ENCODE peak calls at places on chromosome 11, in four cellular contexts. F, J, E and I are unnamed samples.

GRCh38 chr11:68461284-68461861 is 821 bp downstream of the PPP6R3 start:
- DNase-seq in F (no peak), J (no peak), E (no peak), I (peak)

GRCh38 chr11:57643802-57644201 is 5.9 kb downstream of the YPEL4 start:
- DNase-seq in J (no peak), E (peak), F (no peak), I (no peak)

GRCh38 chr11:12232819-12233601 is 122.6 kb downstream of the MICAL2 start:
- DNase-seq in J (no peak), E (peak), F (no peak), I (peak)

GRCh38 chr11:7485854-7486425 is 634 bp downstream of the OLFML1 start:
- DNase-seq in E (peak), J (no peak), F (no peak), I (no peak)

GRCh38 chr11:71193431-71193830 is 58.9 kb downstream of the SHANK2 start:
- DNase-seq in E (no peak), F (no peak), J (no peak), I (no peak)

GRCh38 chr11:104146421-104146820 is 17.5 kb downstream of the PDGFD start:
- DNase-seq in J (no peak), F (no peak), E (no peak), I (no peak)

GRCh38 chr11:7964873-7965272 is 374 bp downstream of the NLRP10 start:
- DNase-seq in F (no peak), J (no peak), E (peak), I (no peak)

GRCh38 chr11:6132431-6132830 is 24.9 kb downstream of the OR56B4 start:
- DNase-seq in F (no peak), E (no peak), J (no peak), I (no peak)

GRCh38 chr11:59615132-59615636 is 390 bp downstream of the OSBP start:
- DNase-seq in E (no peak), J (peak), F (no peak), I (peak)

GRCh38 chr11:118321386-118322082 is 17.0 kb downstream of the CD3E start:
- DNase-seq in F (no peak), E (no peak), J (no peak), I (no peak)

GRCh38 chr11:134584706-134585445 is 172.8 kb upstream of the B3GAT1 start:
- DNase-seq in F (no peak), J (no peak), E (no peak), I (no peak)

GRCh38 chr11:1937616-1938342 is 9.4 kb upstream of the MRPL23 start:
- DNase-seq in F (no peak), J (no peak), E (no peak), I (no peak)

GRCh38 chr11:11533751-11534150 is 88.1 kb downstream of the GALNT18 start:
- DNase-seq in E (no peak), F (no peak), J (no peak), I (no peak)